ENCODE peak calls at places on chromosomes 3 and 15, in seven cellular contexts. F is neural progenitor cell, H is hepatocyte, C is SK-N-SH, Z is IMR-90, O is GM23248, J is fibroblast of lung. A is an unnamed sample.

GRCh38 chr3:122301063-122301462 is 24.0 kb upstream of the CSTA start:
- DNase-seq in C (no peak), H (no peak), Z (no peak), J (no peak), O (no peak), F (no peak), A (no peak)

GRCh38 chr15:88115529-88116152 is 140.9 kb downstream of the NTRK3 start:
- DNase-seq in O (no peak), H (peak; percentile 18), C (no peak), F (no peak), J (peak; percentile 66), Z (no peak), A (no peak)

GRCh38 chr15:80898040-80898439 is 91.6 kb downstream of the MESD start:
- DNase-seq in H (no peak), J (peak; percentile 45), Z (no peak), F (no peak), O (no peak), C (no peak), A (no peak)

GRCh38 chr3:63912768-63913588 is 795 bp upstream of the SCAANT1 start:
- DNase-seq in J (peak; percentile 77), Z (peak; percentile 78), F (peak; percentile 54), H (peak; percentile 84), C (peak; percentile 80), O (peak; percentile 77), A (peak; percentile 57)

GRCh38 chr15:56040081-56041035 is 46.9 kb upstream of the NEDD4 start:
- DNase-seq in F (peak; percentile 20), J (peak; percentile 94), Z (peak; percentile 98), H (peak; percentile 94), O (peak; percentile 98), C (no peak), A (no peak)

GRCh38 chr3:26768068-26768651 is 145.6 kb downstream of the LRRC3B start:
- DNase-seq in F (no peak), H (no peak), Z (no peak), J (no peak), C (no peak), O (no peak), A (no peak)

GRCh38 chr3:62248831-62249776 is 124.2 kb downstream of the FEZF2 start:
- DNase-seq in C (no peak), J (no peak), O (peak; percentile 11), H (no peak), F (no peak), Z (peak; percentile 2), A (no peak)

GRCh38 chr3:130834476-130834875 is 59.4 kb upstream of the ATP2C1 start:
- DNase-seq in H (peak; percentile 12), C (no peak), J (peak; percentile 33), Z (peak; percentile 7), F (no peak), O (peak; percentile 60), A (no peak)

GRCh38 chr3:160486459-160486869 is 36.9 kb upstream of the TRIM59 start:
- DNase-seq in F (peak; percentile 42), O (peak; percentile 79), H (peak; percentile 61), Z (peak; percentile 71), J (peak; percentile 50), C (peak; percentile 27), A (no peak)

GRCh38 chr15:26891448-26891881 is 24.6 kb downstream of the GABRA5 start:
- DNase-seq in C (peak; percentile 83), O (peak; percentile 77), J (peak; percentile 72), F (peak; percentile 91), H (peak; percentile 88), Z (peak; percentile 38), A (peak; percentile 47)

GRCh38 chr15:32870240-32871033 is 152.6 kb downstream of the GREM1 start:
- DNase-seq in Z (peak; percentile 100), J (peak; percentile 99), H (no peak), F (no peak), C (no peak), O (peak; percentile 90), A (no peak)

GRCh38 chr15:34336947-34337556 is 529 bp downstream of the SLC12A6 start:
- DNase-seq in H (no peak), F (peak; percentile 16), C (no peak), O (peak; percentile 33), J (no peak), Z (no peak), A (peak; percentile 24)

GRCh38 chr3:12015627-12016026 is 11.4 kb downstream of the SYN2 start:
- DNase-seq in J (no peak), O (no peak), C (no peak), F (no peak), Z (no peak), H (no peak), A (no peak)

GRCh38 chr3:56683122-56683817 is at the start of gene TASOR:
- DNase-seq in O (peak; percentile 92), J (peak; percentile 72), H (peak; percentile 92), Z (peak; percentile 60), F (peak; percentile 74), C (peak; percentile 98), A (peak; percentile 90)

GRCh38 chr3:104257486-104257885 is 1109.2 kb upstream of the ALCAM start:
- DNase-seq in H (peak; percentile 6), J (no peak), Z (no peak), F (no peak), C (no peak), O (no peak), A (no peak)

GRCh38 chr3:179451335-179452165 is at the start of gene GNB4:
- DNase-seq in O (peak; percentile 95), Z (peak; percentile 82), F (peak; percentile 91), C (peak; percentile 94), J (peak; percentile 87), H (peak; percentile 91), A (peak; percentile 82)

GRCh38 chr15:45921376-45921775 is 286.5 kb downstream of the SQOR start:
- DNase-seq in F (no peak), Z (no peak), C (no peak), O (no peak), J (no peak), H (peak; percentile 41), A (no peak)

GRCh38 chr15:89361451-89362202 is 27.0 kb upstream of the POLG start:
- DNase-seq in C (peak; percentile 72), F (peak; percentile 93), O (peak; percentile 78), J (peak; percentile 55), H (peak; percentile 89), Z (peak; percentile 52), A (peak; percentile 52)

GRCh38 chr3:125289429-125289828 is 76.9 kb upstream of the SLC12A8 start:
- DNase-seq in Z (no peak), O (no peak), C (no peak), H (no peak), F (no peak), J (peak; percentile 10), A (no peak)

GRCh38 chr15:41790169-41790568 is 15.9 kb downstream of the MAPKBP1 start:
- DNase-seq in C (no peak), J (no peak), F (no peak), O (no peak), H (no peak), Z (no peak), A (no peak)

GRCh38 chr15:41794081-41794480 is 19.8 kb downstream of the MAPKBP1 start:
- DNase-seq in O (peak; percentile 82), Z (peak; percentile 52), J (no peak), C (no peak), H (no peak), F (no peak), A (no peak)

GRCh38 chr15:41790756-41791546 is 16.7 kb downstream of the MAPKBP1 start:
- DNase-seq in J (peak; percentile 86), O (peak; percentile 76), H (peak; percentile 77), F (no peak), Z (peak; percentile 79), C (no peak), A (peak; percentile 39)

GRCh38 chr15:41791547-41791937 is 17.3 kb downstream of the MAPKBP1 start:
- DNase-seq in C (no peak), J (no peak), Z (no peak), O (peak; percentile 40), H (no peak), F (no peak), A (no peak)

GRCh38 chr15:41791970-41792637 is 17.8 kb downstream of the MAPKBP1 start:
- DNase-seq in Z (no peak), C (no peak), F (no peak), O (no peak), H (no peak), J (no peak), A (no peak)
- H3K27ac ChIP-seq in Z (no peak overlapping the region), C (peak overlapping the region; percentile 82), F (no peak overlapping the region), O (peak overlapping the region; percentile 87), H (peak overlapping the region; percentile 97), J (no peak overlapping the region), A (no peak overlapping the region)

GRCh38 chr3:165645191-165645590 is 192.0 kb downstream of the BCHE start:
- DNase-seq in H (no peak), Z (no peak), C (no peak), O (no peak), F (no peak), J (no peak), A (no peak)

GRCh38 chr3:165644331-165644730 is 192.9 kb downstream of the BCHE start:
- DNase-seq in J (no peak), O (no peak), H (no peak), F (no peak), Z (no peak), C (no peak), A (no peak)

GRCh38 chr3:165641569-165642310 is 195.5 kb downstream of the BCHE start:
- DNase-seq in F (no peak), O (no peak), C (no peak), H (no peak), Z (no peak), J (no peak), A (no peak)

GRCh38 chr3:165642761-165643432 is 194.3 kb downstream of the BCHE start:
- DNase-seq in F (no peak), C (no peak), Z (peak; percentile 98), J (peak; percentile 96), O (peak; percentile 92), H (peak; percentile 82), A (no peak)

DNA sequence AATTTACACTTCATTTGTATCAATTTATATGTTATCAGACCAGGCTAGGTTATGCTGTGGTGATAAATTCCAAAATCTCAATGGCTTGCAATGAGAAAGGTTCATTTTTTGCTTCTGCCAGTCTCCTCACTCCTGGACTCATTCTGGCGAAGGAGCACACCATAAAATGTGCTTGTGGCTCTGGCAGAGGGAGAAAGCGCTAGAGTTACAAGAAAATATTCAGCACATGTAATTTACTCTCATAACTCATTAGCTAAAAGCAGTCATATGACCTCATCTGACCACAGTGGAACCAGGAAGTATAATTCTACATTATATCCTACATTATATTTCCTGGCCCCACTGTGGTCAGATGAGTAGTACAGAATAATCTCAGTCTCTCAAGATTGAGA is 193.8 kb downstream of the BCHE start:
- DNase-seq in F (no peak), Z (peak; percentile 70), H (no peak), O (peak; percentile 45), J (peak; percentile 78), C (no peak), A (no peak)
- H3K4me2 ChIP-seq in F (no peak overlapping the region), Z (peak overlapping the region; percentile 6), H (no peak overlapping the region), O (peak overlapping the region; percentile 22), J (peak overlapping the region; percentile 47), C (peak overlapping the region; percentile 67), A (no peak overlapping the region)

GRCh38 chr3:112463250-112463649 is 36.0 kb downstream of the BTLA start:
- DNase-seq in C (no peak), O (no peak), J (no peak), F (no peak), H (no peak), Z (no peak), A (no peak)
- H3K27ac ChIP-seq in C (no peak overlapping the region), O (no peak overlapping the region), J (no peak overlapping the region), F (no peak overlapping the region), H (no peak overlapping the region), Z (no peak overlapping the region), A (no peak overlapping the region)

DNA sequence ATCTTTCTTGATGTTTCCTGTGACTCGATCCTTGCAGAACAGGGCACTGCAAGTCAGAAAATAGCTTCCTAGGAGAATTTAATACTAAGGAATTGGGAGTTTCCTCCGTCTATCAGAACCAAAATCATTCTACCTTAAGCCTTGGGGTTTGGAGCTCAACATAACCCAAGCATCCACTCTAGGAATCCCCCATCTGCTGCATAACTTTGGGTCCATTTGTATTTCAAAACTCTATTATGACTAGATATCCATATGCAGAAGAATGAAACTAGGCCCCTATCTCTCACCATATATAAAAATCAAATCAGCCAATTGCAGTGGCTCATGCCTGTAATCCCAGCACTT is 61.7 kb upstream of the AKAP13 start:
- DNase-seq in C (no peak), H (no peak), F (no peak), O (no peak), J (no peak), Z (no peak), A (no peak)
- H3K4me2 ChIP-seq in C (peak overlapping the region; percentile 56), H (no peak overlapping the region), F (no peak overlapping the region), O (peak overlapping the region; percentile 47), J (no peak overlapping the region), Z (peak overlapping the region; percentile 64), A (no peak overlapping the region)

A was measured in DND-41.